ENCODE peak calls at places on chromosomes 11 and 22, in six cellular contexts. M is effector memory CD4-positive, alpha-beta T cell; O is foreskin fibroblast; K is gastrocnemius medialis; N is stimulated activated CD8-positive, alpha-beta memory T cell treated with anti-CD3 and anti-CD28 coated beads, Interleukin-4, amount 100 ng/mL, for 24 hours; D is activated T-helper 1 cell treated with anti-CD3 and anti-CD28 coated beads, Interleukin-12 subunit alpha, Interleukin-12 subunit beta, Interleukin-2, Interleukin-4 antibody, amounts not matched to agents 30 ng/mL and 10 ng/mL and 1 ng/mL, durations not matched to agents 14 hours and 24 hours and 36 hours. C is an unnamed sample.
A peak's percentile ranks its signal among the peaks of the same experiment; 100 is the strongest.

GRCh38 chr11:7672960-7673723 is at the start of gene CYB5R2:
- DNase-seq in M (no peak), O (peak; percentile 76), K (peak; percentile 47), N (no peak), D (no peak), C (no peak)

GRCh38 chr11:20158597-20159257 is 1.5 kb downstream of the DBX1 start:
- DNase-seq in M (no peak), O (peak; percentile 45), K (no peak), N (no peak), D (no peak), C (no peak)

GRCh38 chr11:65423516-65424199 is 1.1 kb downstream of the NEAT1 start:
- DNase-seq in M (no peak), O (no peak), K (peak; percentile 25), N (no peak), D (peak; percentile 29), C (no peak)

GRCh38 chr22:26679003-26679629 is 21.7 kb downstream of the MIAT start:
- DNase-seq in M (peak; percentile 61), O (peak; percentile 66), K (peak; percentile 53), N (peak; percentile 56), D (peak; percentile 62), C (peak; percentile 27)

GRCh38 chr11:54558919-54559318 is 44.9 kb downstream of the OR4C46 start:
- DNase-seq in M (no peak), O (no peak), K (no peak), N (no peak), D (no peak), C (no peak)

GRCh38 chr11:36156486-36157150 is 132.6 kb downstream of the COMMD9 start:
- DNase-seq in M (no peak), O (no peak), K (no peak), N (no peak), D (no peak), C (no peak)

GRCh38 chr11:28615542-28615941 is 507.4 kb downstream of the METTL15 start:
- DNase-seq in M (no peak), O (no peak), K (no peak), N (no peak), D (no peak), C (no peak)

GRCh38 chr11:2954263-2954662 is 25.0 kb upstream of the PHLDA2 start:
- DNase-seq in M (no peak), O (no peak), K (no peak), N (no peak), D (no peak), C (no peak)

GRCh38 chr11:108498046-108498815 is at the start of gene POGLUT3:
- DNase-seq in M (peak; percentile 27), O (peak; percentile 35), K (peak; percentile 18), N (peak; percentile 21), D (peak; percentile 41), C (peak; percentile 24)

GRCh38 chr11:73956876-73957653 is 6.2 kb downstream of the DNAJB13 start:
- DNase-seq in M (no peak), O (no peak), K (no peak), N (no peak), D (no peak), C (no peak)

GRCh38 chr11:34869425-34869824 is 46.8 kb downstream of the APIP start:
- DNase-seq in M (no peak), O (no peak), K (no peak), N (no peak), D (no peak), C (no peak)

GRCh38 chr11:64744544-64745218 is 739 bp upstream of the RASGRP2 start:
- DNase-seq in M (peak; percentile 36), O (no peak), K (no peak), N (peak; percentile 45), D (peak; percentile 46), C (peak; percentile 35)

GRCh38 chr22:44603774-44604173 is 98.2 kb upstream of the PRR5 start:
- DNase-seq in M (no peak), O (no peak), K (no peak), N (no peak), D (no peak), C (no peak)

GRCh38 chr11:107666911-107667568 is 44.8 kb downstream of the SLN start:
- DNase-seq in M (no peak), O (no peak), K (no peak), N (no peak), D (no peak), C (no peak)

GRCh38 chr11:130159657-130160459 is at the start of gene ST14:
- DNase-seq in M (no peak), O (no peak), K (no peak), N (no peak), D (no peak), C (no peak)

GRCh38 chr11:27191061-27191460 is 150.4 kb downstream of the BBOX1 start:
- DNase-seq in M (no peak), O (no peak), K (no peak), N (no peak), D (no peak), C (no peak)

GRCh38 chr22:50001388-50002231 is 11.0 kb downstream of the IL17REL start:
- DNase-seq in M (no peak), O (no peak), K (no peak), N (no peak), D (no peak), C (no peak)

GRCh38 chr11:126477526-126478275 is 122.2 kb downstream of the ST3GAL4 start:
- DNase-seq in M (no peak), O (no peak), K (no peak), N (no peak), D (peak; percentile 15), C (no peak)